ENCODE peak calls at places on chromosomes 11 and 22, in seven cellular contexts. P, L, H, C, J, V and D are unnamed samples.

GRCh38 chr11:43962383-43962969 is 20.0 kb downstream of the C11orf96 start:
- DNase-seq in L (no peak), H (no peak), V (no peak), P (no peak), C (no peak), J (peak; percentile 57), D (no peak)

GRCh38 chr11:95593101-95593500 is 196.5 kb downstream of the FAM76B start:
- DNase-seq in C (no peak), P (no peak), H (no peak), L (no peak), V (no peak), J (no peak), D (no peak)

GRCh38 chr11:120563698-120564572 is 52.4 kb downstream of the GRIK4 start:
- DNase-seq in V (peak; percentile 49), L (peak; percentile 81), P (peak; percentile 39), C (peak; percentile 79), H (no peak), J (peak; percentile 55), D (no peak)

GRCh38 chr22:26707090-26707489 is 49.7 kb downstream of the MIAT start:
- DNase-seq in L (no peak), V (no peak), J (peak; percentile 22), C (no peak), P (no peak), H (no peak), D (no peak)

GRCh38 chr11:119483881-119484371 is 61.0 kb upstream of the THY1 start:
- DNase-seq in V (no peak), C (no peak), H (no peak), J (no peak), P (no peak), L (no peak), D (no peak)

GRCh38 chr11:118883368-118884071 is at the start of gene CXCR5:
- DNase-seq in P (no peak), H (no peak), C (no peak), V (no peak), J (no peak), L (no peak), D (no peak)

GRCh38 chr22:30413001-30413400 is 12.6 kb upstream of the MTFP1 start:
- DNase-seq in P (no peak), J (peak; percentile 72), V (no peak), C (no peak), H (no peak), L (no peak), D (no peak)

GRCh38 chr11:91932151-91932821 is 292.3 kb upstream of the FAT3 start:
- DNase-seq in C (no peak), L (no peak), P (no peak), J (peak; percentile 48), H (no peak), V (no peak), D (peak; percentile 65)

GRCh38 chr11:85052636-85053035 is 574.5 kb downstream of the DLG2 start:
- DNase-seq in P (no peak), C (no peak), V (no peak), J (no peak), H (no peak), L (no peak), D (no peak)

GRCh38 chr22:29073618-29074275 is 912 bp downstream of the KREMEN1 start:
- DNase-seq in V (peak; percentile 54), J (peak; percentile 49), C (no peak), L (peak; percentile 69), P (no peak), H (no peak), D (no peak)

GRCh38 chr22:35452351-35452781 is 52.4 kb downstream of the MCM5 start:
- DNase-seq in C (no peak), L (no peak), J (no peak), V (no peak), P (no peak), H (no peak), D (no peak)

GRCh38 chr11:1557904-1558831 is 13.9 kb downstream of the DUSP8 start:
- DNase-seq in C (no peak), H (no peak), J (no peak), P (no peak), L (no peak), V (no peak), D (no peak)

GRCh38 chr11:128716661-128717210 is 22.9 kb downstream of the FLI1 start:
- DNase-seq in P (no peak), L (no peak), V (no peak), J (no peak), H (no peak), C (no peak), D (no peak)

GRCh38 chr11:102757823-102758549 is 22.4 kb downstream of the MMP10 start:
- DNase-seq in P (no peak), V (no peak), H (no peak), J (no peak), C (no peak), L (no peak), D (no peak)

GRCh38 chr22:47168441-47168840 is 406.0 kb downstream of the TBC1D22A start:
- DNase-seq in J (no peak), P (no peak), L (no peak), V (no peak), H (no peak), C (no peak), D (no peak)

GRCh38 chr22:42277988-42278776 is 7.7 kb upstream of the TCF20 start:
- DNase-seq in J (peak; percentile 60), H (no peak), L (peak; percentile 15), P (no peak), C (peak; percentile 37), V (peak; percentile 27), D (no peak)

GRCh38 chr11:113531575-113532451 is 56.6 kb upstream of the DRD2 start:
- DNase-seq in V (no peak), J (no peak), L (no peak), C (no peak), P (no peak), H (no peak), D (no peak)

GRCh38 chr11:110505514-110506284 is 76.0 kb downstream of the FDX1 start:
- DNase-seq in J (no peak), P (no peak), L (no peak), V (no peak), C (no peak), H (no peak), D (no peak)

GRCh38 chr11:12769834-12770345 is 95.7 kb downstream of the TEAD1 start:
- DNase-seq in J (peak; percentile 60), P (no peak), C (no peak), V (no peak), L (no peak), H (no peak), D (peak; percentile 33)

GRCh38 chr11:119422505-119423416 is at the start of gene THY1:
- DNase-seq in V (peak; percentile 70), H (no peak), L (no peak), P (no peak), C (peak; percentile 76), J (peak; percentile 79), D (no peak)

GRCh38 chr22:38490915-38491314 is 15.2 kb downstream of the DDX17 start:
- DNase-seq in P (no peak), L (peak; percentile 68), H (no peak), V (no peak), C (no peak), J (no peak), D (peak; percentile 40)

GRCh38 chr11:73398721-73399120 is 22.5 kb downstream of the RELT start:
- DNase-seq in P (no peak), C (no peak), H (no peak), J (no peak), V (no peak), L (no peak), D (no peak)

GRCh38 chr11:114607753-114608459 is 12.3 kb upstream of the NXPE4 start:
- DNase-seq in C (no peak), P (no peak), J (no peak), H (no peak), V (no peak), L (no peak), D (no peak)

GRCh38 chr11:120752668-120753067 is 241.1 kb downstream of the GRIK4 start:
- DNase-seq in C (no peak), J (no peak), H (no peak), V (no peak), L (no peak), P (no peak), D (no peak)

GRCh38 chr22:36211237-36211881 is 9.8 kb upstream of the APOL4 start:
- DNase-seq in L (no peak), V (no peak), J (peak; percentile 83), P (no peak), H (no peak), C (no peak), D (no peak)

GRCh38 chr11:71425851-71426250 is 22.3 kb downstream of the DHCR7 start:
- DNase-seq in H (no peak), J (no peak), P (no peak), L (no peak), V (no peak), C (no peak), D (no peak)